ENCODE peak calls at places on chromosomes 5 and 9, in four cellular contexts. I is HepG2, J is transverse colon, Q is sigmoid colon. M is an unnamed sample.

GRCh38 chr5:113293068-113293571 is 141.7 kb downstream of the TSSK1B start:
- DNase-seq in J (no peak), I (no peak), Q (no peak), M (no peak)

GRCh38 chr9:93431498-93432105 is 19.9 kb upstream of the FAM120A start:
- DNase-seq in Q (no peak), J (no peak), I (peak), M (no peak)

GRCh38 chr9:32395483-32396216 is 11.2 kb downstream of the ACO1 start:
- DNase-seq in J (no peak), I (no peak), Q (peak), M (no peak)

GRCh38 chr5:178223828-178224335 is 8.7 kb downstream of the PHYKPL start:
- DNase-seq in J (no peak), Q (no peak), I (no peak), M (peak)

GRCh38 chr5:95976606-95977005 is 15.0 kb upstream of the ELL2 start:
- DNase-seq in Q (no peak), I (no peak), J (no peak), M (no peak)

GRCh38 chr5:93497101-93497500 is 83.9 kb downstream of the NR2F1-AS1 start:
- DNase-seq in Q (no peak), I (no peak), J (no peak), M (no peak)

GRCh38 chr5:148687427-148687826 is 33.1 kb upstream of the HTR4 start:
- DNase-seq in J (no peak), Q (no peak), I (peak), M (no peak)

GRCh38 chr5:147918899-147919298 is 12.6 kb upstream of the C5orf46 start:
- DNase-seq in Q (no peak), I (no peak), J (no peak), M (no peak)

GRCh38 chr5:88799976-88800375 is 83.0 kb downstream of the MEF2C start:
- DNase-seq in J (no peak), I (no peak), Q (no peak), M (no peak)

GRCh38 chr5:626850-627249 is 14.7 kb downstream of the CEP72 start:
- DNase-seq in I (no peak), J (no peak), Q (no peak), M (no peak)

GRCh38 chr9:136831720-136832104 is 10.6 kb upstream of the AJM1 start:
- DNase-seq in I (no peak), J (no peak), Q (no peak), M (peak)

GRCh38 chr9:31045810-31046209 is 1338.6 kb upstream of the ACO1 start:
- DNase-seq in J (no peak), Q (no peak), I (no peak), M (no peak)

GRCh38 chr5:6792376-6792775 is 79.1 kb downstream of the TENT4A start:
- DNase-seq in J (no peak), Q (no peak), I (no peak), M (no peak)

GRCh38 chr5:136082390-136083193 is 50.1 kb upstream of the SMAD5 start:
- DNase-seq in I (peak), Q (peak), J (peak), M (no peak)

GRCh38 chr5:891837-892389 is 688 bp downstream of the BRD9 start:
- DNase-seq in I (no peak), Q (no peak), J (peak), M (no peak)

GRCh38 chr9:101376117-101376866 is 8.5 kb downstream of the BAAT start:
- DNase-seq in I (no peak), Q (no peak), J (no peak), M (no peak)

GRCh38 chr5:148984333-148984732 is 78.5 kb downstream of the SH3TC2 start:
- DNase-seq in Q (no peak), J (no peak), I (no peak), M (no peak)

GRCh38 chr9:23686896-23687295 is 139.1 kb downstream of the ELAVL2 start:
- DNase-seq in I (no peak), J (no peak), Q (no peak), M (no peak)

GRCh38 chr5:5979362-5979760 is 399.0 kb downstream of the MED10 start:
- DNase-seq in J (no peak), I (no peak), Q (no peak), M (no peak)

GRCh38 chr9:105151686-105151995 is 92.8 kb upstream of the SLC44A1 start:
- DNase-seq in J (no peak), I (no peak), Q (no peak), M (no peak)

GRCh38 chr5:56168066-56168478 is 65.1 kb downstream of the ANKRD55 start:
- DNase-seq in I (no peak), J (no peak), Q (no peak), M (no peak)

GRCh38 chr5:175521313-175521833 is 43.0 kb downstream of the SFXN1 start:
- DNase-seq in Q (no peak), I (no peak), J (no peak), M (no peak)

GRCh38 chr5:59542841-59543825 is 350.4 kb downstream of the PDE4D start:
- DNase-seq in J (peak), I (no peak), Q (peak), M (no peak)

GRCh38 chr5:73948720-73949119 is 322.7 kb downstream of the ARHGEF28 start:
- DNase-seq in I (no peak), J (no peak), Q (no peak), M (no peak)

GRCh38 chr5:18236386-18236785 is 602.1 kb downstream of the TAF11L14 start:
- DNase-seq in Q (no peak), J (no peak), I (no peak), M (no peak)

GRCh38 chr5:174110290-174110689 is 64.8 kb downstream of the NSG2 start:
- DNase-seq in I (no peak), Q (no peak), J (no peak), M (no peak)

GRCh38 chr5:71922584-71923106 is 184.6 kb upstream of the MAP1B start:
- DNase-seq in I (peak), Q (no peak), J (no peak), M (no peak)

GRCh38 chr5:141714542-141715303 is 32.7 kb upstream of the ARAP3 start:
- DNase-seq in J (no peak), Q (no peak), I (no peak), M (no peak)

GRCh38 chr9:8486095-8486494 is 686.5 kb upstream of the DMAC1 start:
- DNase-seq in Q (no peak), J (peak), I (no peak), M (no peak)

GRCh38 chr9:2209400-2209799 is 194.3 kb downstream of the SMARCA2 start:
- DNase-seq in I (no peak), J (no peak), Q (no peak), M (no peak)

GRCh38 chr5:142360607-142361120 is 35.8 kb upstream of the SPRY4 start:
- DNase-seq in I (peak), J (no peak), Q (peak), M (no peak)

GRCh38 chr5:107381189-107381856 is 289.4 kb downstream of the EFNA5 start:
- DNase-seq in Q (no peak), J (no peak), I (peak), M (peak)

GRCh38 chr5:109100971-109101370 is 308.8 kb downstream of the PJA2 start:
- DNase-seq in I (no peak), J (no peak), Q (no peak), M (no peak)

GRCh38 chr5:172149073-172149472 is 39.0 kb downstream of the STK10 start:
- DNase-seq in J (no peak), I (no peak), Q (no peak), M (no peak)

DNA sequence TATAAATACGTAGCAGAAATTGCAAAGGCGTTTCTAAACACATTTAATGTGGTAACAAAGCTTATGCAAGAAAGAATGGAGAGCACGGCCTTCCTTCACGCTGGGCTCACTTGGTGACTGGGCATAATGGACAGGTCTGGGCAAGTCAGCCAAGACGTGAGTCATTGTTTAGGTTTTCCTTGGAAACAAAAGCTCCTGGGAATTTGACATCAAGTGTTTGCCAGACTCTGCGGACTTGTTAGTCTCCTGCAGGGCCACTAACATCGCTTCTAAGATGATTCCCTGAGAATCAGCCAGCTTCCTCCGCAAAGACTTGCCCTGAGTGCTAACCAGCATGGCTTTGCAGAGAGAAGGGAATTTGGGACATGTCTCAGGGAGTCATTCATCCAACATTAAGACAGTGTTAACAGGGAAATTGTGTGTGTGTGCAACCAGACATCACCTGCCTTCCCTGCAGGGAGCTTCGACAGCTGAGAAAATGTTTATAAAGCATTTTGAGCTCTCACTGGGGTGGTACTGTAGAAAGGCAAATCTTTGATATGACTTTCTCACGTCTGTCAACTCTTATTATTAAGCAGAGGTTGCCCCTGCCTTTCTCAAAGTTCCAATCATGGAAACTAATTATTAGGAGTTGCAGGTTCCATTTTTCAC is 182.5 kb downstream of the NTRK2 start:
- DNase-seq in J (no peak), Q (no peak), I (no peak), M (no peak)
- TF ChIP-seq EP300 in J (no peak), Q (no peak), I (no peak), M (no peak)

DNA sequence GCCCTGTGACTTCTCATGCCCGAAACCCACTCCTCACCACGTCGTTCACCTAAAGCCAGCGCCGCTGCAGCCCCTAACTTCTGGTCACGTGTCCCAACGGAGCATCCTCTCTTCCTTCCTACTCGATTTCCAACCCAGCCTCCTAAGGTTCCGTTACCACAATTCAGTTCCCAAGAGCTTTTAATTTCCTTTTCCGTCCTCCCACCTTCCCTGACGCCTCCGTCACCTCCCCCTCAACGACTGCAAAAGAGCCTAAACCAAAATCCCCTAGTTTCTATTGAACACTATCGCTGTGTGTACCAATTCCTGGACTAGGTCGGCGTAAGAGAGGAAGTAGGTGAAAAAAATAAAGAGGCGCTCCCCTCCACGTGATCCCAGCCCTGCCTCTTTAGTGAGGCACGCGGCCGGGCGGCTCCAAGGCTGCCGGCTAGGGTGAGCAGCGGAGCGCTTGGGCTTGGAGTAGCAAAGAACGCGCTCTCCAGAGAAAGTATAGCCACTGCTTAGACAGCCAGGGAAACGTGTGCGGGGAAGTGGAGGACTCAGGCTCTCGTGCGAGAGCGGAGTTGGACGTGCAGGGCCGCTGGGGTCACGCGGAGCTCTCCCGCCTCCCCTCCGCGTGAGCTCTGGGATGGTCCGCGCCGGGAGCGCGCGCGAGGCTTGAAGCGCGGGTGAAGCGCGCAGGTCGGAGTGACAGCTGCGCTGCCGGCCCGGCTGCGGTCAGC is at the start of the genes CENPP and NOL8:
- DNase-seq in J (peak), Q (peak), I (peak), M (peak)
- TF ChIP-seq EP300 in J (no peak), Q (no peak), I (no peak), M (no peak)

DNA sequence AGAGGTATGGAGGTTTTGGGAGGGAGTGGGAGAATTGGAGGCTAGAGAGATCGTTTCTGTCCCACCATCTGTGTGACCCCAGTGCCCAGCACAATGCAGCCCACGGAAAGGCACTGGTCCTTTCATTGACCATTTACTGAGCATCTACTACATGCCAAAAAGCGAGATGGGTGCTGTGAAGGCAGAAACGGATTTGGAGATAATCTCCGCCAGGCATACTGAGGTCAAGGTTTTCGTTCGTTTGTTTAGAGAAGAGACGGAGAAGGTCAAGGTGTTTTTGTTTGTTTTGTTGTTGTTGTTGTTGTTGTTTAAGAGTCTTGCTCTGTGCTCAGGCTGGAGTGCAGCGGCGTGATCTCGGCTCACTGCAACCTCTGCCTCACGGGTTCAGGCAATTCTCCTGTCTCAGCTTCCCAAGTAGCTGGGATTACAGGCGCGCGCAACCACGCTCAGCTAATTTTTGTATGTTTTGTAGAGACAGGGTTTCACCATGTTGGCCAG is 593 bp upstream of the ZBTB43 start:
- DNase-seq in I (no peak), J (no peak), Q (peak), M (no peak)
- TF ChIP-seq EP300 in I (no peak), J (no peak), Q (no peak), M (no peak)

DNA sequence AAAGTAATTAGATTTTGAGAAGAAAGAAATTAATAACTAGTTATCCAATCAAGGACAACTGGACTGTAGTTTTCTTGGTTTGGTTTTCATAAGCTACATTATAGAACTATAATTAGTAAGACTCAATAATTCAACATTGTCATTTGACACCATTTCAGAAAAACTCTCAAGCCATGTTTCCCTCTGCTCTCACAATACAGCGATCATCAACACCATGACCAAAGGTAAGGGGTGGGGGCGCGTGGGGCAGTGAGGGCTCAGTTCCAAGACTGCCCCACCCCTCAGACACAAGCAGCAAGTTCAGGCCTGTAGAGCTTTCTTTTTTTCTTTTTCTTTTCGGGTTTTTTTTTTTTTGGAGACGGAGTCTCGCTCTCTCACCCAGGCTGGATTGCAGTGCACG is 6.4 kb downstream of the CMBL start:
- DNase-seq in J (peak), Q (no peak), I (no peak), M (no peak)
- TF ChIP-seq EP300 in J (no peak), Q (no peak), I (no peak), M (no peak)

DNA sequence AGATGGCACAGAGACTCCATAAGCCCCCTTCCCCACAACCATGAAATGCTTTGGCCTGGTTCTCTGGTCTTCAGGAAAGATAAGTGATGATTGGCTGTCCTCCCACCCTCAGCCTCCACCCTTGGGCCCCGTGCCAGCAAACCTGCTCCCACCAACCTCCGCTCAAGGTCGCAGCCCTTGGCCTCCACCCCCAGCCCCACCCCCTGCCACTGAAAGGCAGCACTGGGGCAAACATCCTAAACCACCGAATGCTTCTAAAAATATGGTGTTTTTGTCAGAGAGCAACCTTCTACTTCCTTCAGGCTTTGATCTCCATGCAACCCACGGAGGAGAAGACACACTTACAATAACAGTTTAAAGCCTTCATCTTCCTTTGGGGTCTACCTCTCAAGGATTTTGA is 24.0 kb upstream of the TCF7 start:
- DNase-seq in Q (no peak), J (no peak), I (no peak), M (no peak)
- TF ChIP-seq EP300 in Q (no peak), J (no peak), I (peak), M (no peak)

GRCh38 chr5:76736679-76737078 is 20.8 kb downstream of the F2R start:
- DNase-seq in J (no peak), I (no peak), Q (no peak), M (no peak)

GRCh38 chr5:76729373-76730290 is 13.7 kb downstream of the F2R start:
- DNase-seq in J (no peak), I (no peak), Q (no peak), M (no peak)

GRCh38 chr5:76735762-76736545 is 20.0 kb downstream of the F2R start:
- DNase-seq in Q (no peak), I (no peak), J (no peak), M (no peak)

GRCh38 chr5:76732405-76733048 is 16.6 kb downstream of the F2R start:
- DNase-seq in I (no peak), J (no peak), Q (no peak), M (no peak)

DNA sequence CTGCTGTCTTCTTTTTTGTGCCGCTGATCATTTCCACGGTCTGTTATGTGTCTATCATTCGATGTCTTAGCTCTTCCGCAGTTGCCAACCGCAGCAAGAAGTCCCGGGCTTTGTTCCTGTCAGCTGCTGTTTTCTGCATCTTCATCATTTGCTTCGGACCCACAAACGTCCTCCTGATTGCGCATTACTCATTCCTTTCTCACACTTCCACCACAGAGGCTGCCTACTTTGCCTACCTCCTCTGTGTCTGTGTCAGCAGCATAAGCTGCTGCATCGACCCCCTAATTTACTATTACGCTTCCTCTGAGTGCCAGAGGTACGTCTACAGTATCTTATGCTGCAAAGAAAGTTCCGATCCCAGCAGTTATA is 17.1 kb downstream of the F2R start:
- DNase-seq in Q (no peak), I (no peak), J (peak), M (no peak)
- TF ChIP-seq EP300 in Q (no peak), I (no peak), J (no peak), M (no peak)

GRCh38 chr9:16701347-16701746 is 169.1 kb downstream of the BNC2 start:
- DNase-seq in Q (no peak), J (no peak), I (no peak), M (no peak)

GRCh38 chr9:16704096-16704488 is 166.4 kb downstream of the BNC2 start:
- DNase-seq in Q (no peak), I (no peak), J (no peak), M (no peak)

GRCh38 chr9:16708638-16709435 is 161.6 kb downstream of the BNC2 start:
- DNase-seq in Q (no peak), J (no peak), I (no peak), M (no peak)

GRCh38 chr9:16704489-16705111 is 165.9 kb downstream of the BNC2 start:
- DNase-seq in J (peak), I (no peak), Q (peak), M (peak)

DNA sequence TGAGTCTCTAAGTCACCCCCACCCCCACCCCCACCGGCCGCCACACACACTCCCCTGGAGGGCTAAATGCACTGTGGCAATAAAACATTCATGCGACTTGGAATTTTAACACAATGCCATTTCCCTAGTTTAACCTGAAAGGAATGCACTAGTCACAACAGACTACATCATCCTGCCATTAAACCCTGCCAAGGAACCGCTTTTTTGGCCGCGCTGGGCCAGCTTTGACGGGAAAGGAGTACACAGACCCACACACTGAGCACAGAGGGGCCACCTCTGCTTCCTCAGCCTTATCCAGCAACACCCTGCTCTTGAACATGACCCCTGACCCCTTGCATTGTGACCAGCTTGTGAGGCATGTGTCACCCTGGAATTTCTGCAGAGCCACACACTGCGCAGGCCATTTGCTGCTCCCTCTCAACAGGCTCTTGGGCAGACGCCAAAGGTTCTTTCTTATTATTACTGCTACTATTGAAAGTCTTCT is 165.3 kb downstream of the BNC2 start:
- DNase-seq in J (peak), Q (peak), I (no peak), M (no peak)
- TF ChIP-seq EP300 in J (peak), Q (peak), I (no peak), M (no peak)

GRCh38 chr9:123867971-123868370 is 62.0 kb downstream of the DENND1A start:
- DNase-seq in J (no peak), I (no peak), Q (no peak), M (no peak)
- TF ChIP-seq EP300 in J (no peak), I (no peak), Q (no peak), M (no peak)

M was measured in upper lobe of left lung.